ENCODE peak calls at places on chromosome 7, in ten cellular contexts. H, F, E, I, P, W, R, J, L and U are unnamed samples.

GRCh38 chr7:46054290-46054689 is 133.2 kb upstream of the IGFBP3 start:
- DNase-seq in E (no peak), P (no peak), I (no peak), R (no peak), J (no peak), H (no peak), W (no peak), F (no peak), L (no peak), U (no peak)

GRCh38 chr7:77699056-77699455 is 2.8 kb downstream of the RSBN1L start:
- DNase-seq in H (no peak), I (no peak), F (peak), R (no peak), L (no peak), E (peak), J (no peak), P (no peak), W (no peak), U (no peak)

GRCh38 chr7:37181550-37181932 is 267.1 kb downstream of the ELMO1 start:
- DNase-seq in P (no peak), R (no peak), H (no peak), J (no peak), F (no peak), E (no peak), L (no peak), W (no peak), I (no peak), U (no peak)

GRCh38 chr7:13414661-13415105 is 574.8 kb downstream of the ETV1 start:
- DNase-seq in L (no peak), J (no peak), F (no peak), P (no peak), R (no peak), H (no peak), E (peak), W (no peak), I (peak), U (no peak)

GRCh38 chr7:139393621-139394215 is 34.0 kb downstream of the LUC7L2 start:
- DNase-seq in H (no peak), W (no peak), J (no peak), R (no peak), F (no peak), I (no peak), L (no peak), P (no peak), E (peak), U (no peak)

GRCh38 chr7:157609516-157609915 is 272.7 kb downstream of the DNAJB6 start:
- DNase-seq in R (no peak), W (no peak), L (no peak), F (no peak), J (no peak), H (no peak), P (no peak), E (no peak), I (no peak), U (no peak)

GRCh38 chr7:49074538-49074937 is 150.2 kb downstream of the CDC14C start:
- DNase-seq in E (no peak), L (no peak), H (no peak), J (no peak), W (no peak), I (no peak), F (no peak), R (no peak), P (no peak), U (no peak)

GRCh38 chr7:139737221-139738100 is 40.3 kb downstream of the HIPK2 start:
- DNase-seq in W (no peak), L (no peak), F (no peak), R (no peak), J (no peak), P (no peak), I (no peak), H (peak), E (peak), U (peak)

GRCh38 chr7:83520706-83521105 is 128.2 kb downstream of the SEMA3E start:
- DNase-seq in E (no peak), J (no peak), W (no peak), F (no peak), I (no peak), H (no peak), P (no peak), L (no peak), R (no peak), U (no peak)

GRCh38 chr7:151372612-151373265 is 31.1 kb downstream of the NUB1 start:
- DNase-seq in I (no peak), W (no peak), J (no peak), L (no peak), H (no peak), P (no peak), R (no peak), E (peak), F (no peak), U (no peak)

GRCh38 chr7:109154748-109155147 is 585.1 kb downstream of the DNAJB9 start:
- DNase-seq in E (no peak), F (no peak), I (no peak), H (no peak), W (no peak), R (no peak), P (no peak), L (no peak), J (no peak), U (no peak)

GRCh38 chr7:136923111-136923510 is 54.7 kb downstream of the CHRM2 start:
- DNase-seq in F (no peak), R (no peak), P (no peak), W (no peak), H (no peak), J (no peak), E (peak), L (no peak), I (no peak), U (no peak)

GRCh38 chr7:29563590-29564454 is at the start of gene PRR15:
- DNase-seq in E (peak), R (peak), F (peak), L (peak), H (no peak), P (no peak), I (peak), W (no peak), J (no peak), U (no peak)

GRCh38 chr7:34163956-34164355 is 258.6 kb downstream of the BMPER start:
- DNase-seq in F (no peak), H (no peak), J (no peak), R (no peak), L (no peak), W (no peak), P (no peak), E (no peak), I (no peak), U (no peak)

GRCh38 chr7:94067506-94067905 is 63.4 kb upstream of the BET1 start:
- DNase-seq in R (no peak), F (no peak), P (no peak), W (no peak), E (peak), H (no peak), L (no peak), I (peak), J (no peak), U (no peak)